ENCODE peak calls at places on chromosomes 4 and X, in ten cellular contexts. V is nephron progenitor cell; W is cardiac muscle cell; A is right lobe of liver; Q is fibroblast of pulmonary artery; Z is cardiac fibroblast; S is pancreas; H is CD8-positive, alpha-beta T cell; K is endothelial cell; D is GM12878. Y is an unnamed sample.

GRCh38 chrX:27571164-27571563 is 19.0 kb upstream of the DCAF8L2 start:
- DNase-seq in H (no peak), V (no peak), D (no peak), Q (no peak), K (no peak), Z (no peak), A (no peak), W (no peak), S (no peak), Y (no peak)

GRCh38 chr4:96205143-96205542 is 365.2 kb downstream of the PDHA2 start:
- DNase-seq in V (no peak), Z (no peak), Q (peak; percentile 44), A (no peak), K (no peak), H (no peak), D (no peak), W (no peak), S (no peak), Y (no peak)

GRCh38 chr4:150943831-150944230 is 71.3 kb downstream of the LRBA start:
- DNase-seq in S (no peak), W (no peak), A (no peak), V (no peak), H (no peak), K (no peak), Q (no peak), D (no peak), Z (no peak), Y (no peak)

GRCh38 chrX:3384330-3384729 is 37.9 kb upstream of the MXRA5 start:
- DNase-seq in W (no peak), K (no peak), S (no peak), H (no peak), Z (no peak), V (no peak), A (no peak), D (no peak), Q (no peak), Y (no peak)

GRCh38 chr4:15651682-15652081 is 3.5 kb downstream of the FBXL5 start:
- DNase-seq in Q (no peak), V (no peak), H (no peak), W (no peak), Z (no peak), K (no peak), D (no peak), A (no peak), S (no peak), Y (no peak)

GRCh38 chr4:20615492-20616136 is 84.6 kb upstream of the PACRGL start:
- DNase-seq in D (no peak), Q (peak; percentile 29), Z (peak; percentile 42), V (no peak), K (no peak), W (no peak), S (no peak), A (no peak), H (no peak), Y (no peak)

GRCh38 chr4:159150838-159151390 is 48.0 kb downstream of the RAPGEF2 start:
- DNase-seq in W (no peak), Q (no peak), D (no peak), S (no peak), H (no peak), A (no peak), Z (no peak), V (no peak), K (peak; percentile 45), Y (no peak)

GRCh38 chr4:151690884-151691283 is 69.9 kb downstream of the GATB start:
- DNase-seq in V (no peak), A (no peak), H (no peak), Z (no peak), D (no peak), K (no peak), W (no peak), S (no peak), Q (peak; percentile 36), Y (no peak)

GRCh38 chr4:63349674-63350025 is 1059.6 kb downstream of the TECRL start:
- DNase-seq in Z (no peak), A (peak; percentile 47), D (no peak), H (no peak), W (no peak), V (no peak), S (no peak), Q (no peak), K (no peak), Y (no peak)

GRCh38 chr4:56215901-56216300 is 171.4 kb downstream of the AASDH start:
- DNase-seq in V (no peak), S (no peak), H (no peak), Z (peak; percentile 70), Q (peak; percentile 85), D (no peak), K (peak; percentile 7), W (no peak), A (no peak), Y (no peak)

GRCh38 chr4:28443786-28444412 is 1583.3 kb downstream of the STIM2 start:
- DNase-seq in H (no peak), D (no peak), V (no peak), S (peak; percentile 74), Q (no peak), W (peak; percentile 9), Z (peak; percentile 28), K (no peak), A (no peak), Y (no peak)

GRCh38 chr4:140637836-140638235 is 69.1 kb upstream of the UCP1 start:
- DNase-seq in Z (peak; percentile 39), V (no peak), A (no peak), S (no peak), Q (peak; percentile 42), D (no peak), H (no peak), W (peak; percentile 40), K (peak; percentile 35), Y (no peak)

GRCh38 chr4:134320048-134320447 is 118.5 kb upstream of the PABPC4L start:
- DNase-seq in H (no peak), D (no peak), V (no peak), K (no peak), S (no peak), W (no peak), Q (no peak), A (no peak), Z (no peak), Y (no peak)

GRCh38 chr4:118076958-118077766 is 42.9 kb downstream of the NDST3 start:
- DNase-seq in V (no peak), Z (peak; percentile 9), W (no peak), A (peak; percentile 31), K (peak; percentile 27), H (no peak), D (no peak), Q (peak; percentile 35), S (no peak), Y (no peak)

GRCh38 chrX:56994375-56995270 is 718 bp downstream of the SPIN3 start:
- DNase-seq in W (no peak), S (peak; percentile 21), D (no peak), A (no peak), V (peak; percentile 3), K (peak; percentile 20), Q (no peak), Z (peak; percentile 1), H (no peak), Y (peak; percentile 11)

GRCh38 chrX:154836163-154836562 is 1.7 kb upstream of the SMIM9 start:
- DNase-seq in Z (no peak), Q (no peak), H (no peak), V (no peak), S (no peak), D (no peak), W (no peak), A (no peak), K (no peak), Y (no peak)

GRCh38 chrX:154840856-154841255 is 6.4 kb upstream of the SMIM9 start:
- DNase-seq in W (peak; percentile 4), K (no peak), A (no peak), H (no peak), V (no peak), S (no peak), Z (peak; percentile 75), D (no peak), Q (peak; percentile 79), Y (no peak)
- TF ChIP-seq CTCF in W (peak; percentile 36), K (peak; percentile 30), A (peak; percentile 45), H (peak; percentile 58), V (peak; percentile 19), S (peak; percentile 16), Z (peak; percentile 50), D (peak; percentile 64), Q (peak; percentile 46), Y (peak; percentile 57)

DNA sequence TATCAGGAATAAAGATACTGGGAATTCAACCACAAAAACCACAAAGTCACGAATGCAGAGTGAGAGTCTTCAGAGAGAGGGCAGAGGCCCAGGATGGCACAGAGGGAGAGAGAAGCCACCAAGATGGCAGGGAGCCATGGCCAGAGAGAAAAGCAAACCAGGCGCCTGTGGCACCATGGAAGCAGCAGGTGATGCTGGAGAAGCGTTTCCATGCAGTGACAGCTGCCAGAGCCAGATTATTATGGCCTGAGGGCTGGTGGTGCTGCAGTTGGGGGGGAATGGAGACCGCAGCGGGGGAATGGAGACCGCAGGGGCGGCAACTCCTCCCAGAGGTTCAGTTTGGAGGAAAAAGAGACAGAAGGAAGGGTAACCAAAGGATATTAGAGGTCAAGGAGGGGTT is 5.8 kb downstream of the TAFAZZIN start:
- DNase-seq in Q (no peak), H (no peak), D (no peak), V (no peak), Z (no peak), A (no peak), W (no peak), K (no peak), S (no peak), Y (no peak)
- TF ChIP-seq CTCF in Q (no peak), H (no peak), D (no peak), V (no peak), Z (no peak), A (no peak), W (no peak), K (no peak), S (no peak), Y (no peak)

GRCh38 chr4:142840516-142841123 is 5.5 kb downstream of the INPP4B start:
- DNase-seq in V (no peak), Z (peak; percentile 77), S (no peak), W (peak; percentile 52), A (no peak), H (no peak), K (no peak), D (no peak), Q (peak; percentile 79), Y (no peak)
- TF ChIP-seq CTCF in V (peak; percentile 77), Z (peak; percentile 66), S (peak; percentile 64), W (peak; percentile 69), A (peak; percentile 63), H (peak; percentile 77), K (peak; percentile 67), D (peak; percentile 47), Q (peak; percentile 71), Y (peak; percentile 75)

DNA sequence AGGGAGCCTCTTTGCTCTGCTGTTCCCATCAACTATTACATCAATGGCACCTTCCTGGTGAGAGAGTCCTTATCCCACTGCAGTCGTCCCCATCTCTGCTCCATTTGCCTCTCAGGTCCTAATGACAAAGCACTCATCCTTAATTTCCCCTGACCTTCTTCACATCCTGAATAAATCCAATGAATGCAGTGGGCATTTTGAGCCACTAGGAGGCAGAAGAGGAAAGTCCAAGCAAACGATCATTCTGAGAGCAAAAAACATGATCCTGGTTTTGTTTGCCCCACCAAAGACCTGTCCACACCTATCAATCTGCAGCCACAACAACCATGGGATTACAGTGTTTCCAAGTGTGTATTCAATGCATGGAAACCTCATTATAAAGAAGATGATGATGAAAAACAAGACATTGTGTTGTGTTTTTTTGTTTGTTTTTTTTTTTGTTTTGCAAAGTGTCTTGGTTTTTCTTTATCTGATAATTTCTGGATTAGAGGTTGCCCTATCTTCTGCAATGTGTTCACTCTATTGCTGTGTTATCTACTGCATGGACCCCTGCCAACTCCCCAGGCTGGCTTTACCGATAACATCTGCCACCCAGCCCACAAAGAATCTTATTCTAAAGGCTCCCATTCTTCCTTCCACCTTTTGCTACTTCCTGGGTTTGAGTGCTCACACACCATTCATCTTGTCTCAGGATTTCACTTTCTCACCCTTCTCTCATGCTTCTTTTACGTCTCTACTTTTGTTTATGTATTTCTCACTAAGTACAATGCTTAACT is 207.2 kb downstream of the NLGN4X start:
- DNase-seq in Z (peak; percentile 23), D (no peak), K (peak; percentile 50), W (peak; percentile 66), A (no peak), Q (peak; percentile 10), V (peak; percentile 67), S (no peak), H (no peak), Y (no peak)
- TF ChIP-seq CTCF in Z (peak; percentile 48), D (peak; percentile 79), K (peak; percentile 71), W (peak; percentile 37), A (peak; percentile 73), Q (peak; percentile 44), V (peak; percentile 82), S (peak; percentile 57), H (no peak), Y (peak; percentile 54)